ENCODE peak calls at places on chromosomes 13 and 19, in four cellular contexts. Z is MM.1S, J is BE2C, S is prostate gland. P is an unnamed sample. For H3K4me1, the result is how much of the 10 kb centered on the place peaks cover.

GRCh38 chr19:18239303-18239702 is 13.1 kb upstream of the PDE4C start:
- DNase-seq in J (no peak), S (no peak), Z (no peak), P (no peak)

GRCh38 chr19:3142292-3142670 is 6.4 kb downstream of the GNA15 start:
- DNase-seq in Z (no peak), J (no peak), S (no peak), P (no peak)

GRCh38 chr13:43026262-43026661 is 2.9 kb downstream of the DNAJC15 start:
- DNase-seq in S (no peak), J (no peak), Z (no peak), P (no peak)

GRCh38 chr13:77752512-77753069 is 55.1 kb downstream of the SLAIN1 start:
- DNase-seq in S (no peak), J (no peak), Z (no peak), P (no peak)

GRCh38 chr13:102707465-102707864 is 12.6 kb upstream of the METTL21C start:
- DNase-seq in Z (no peak), S (no peak), J (no peak), P (no peak)

GRCh38 chr19:4414800-4415251 is 12.4 kb downstream of the CHAF1A start:
- DNase-seq in Z (no peak), S (no peak), J (no peak), P (no peak)

GRCh38 chr13:72004236-72004635 is 137.2 kb upstream of the DACH1 start:
- DNase-seq in Z (no peak), S (no peak), J (no peak), P (no peak)

GRCh38 chr13:34698953-34699352 is 243.1 kb upstream of the NBEA start:
- DNase-seq in S (no peak), Z (no peak), J (no peak), P (no peak)

GRCh38 chr13:42549555-42549941 is 24.4 kb upstream of the TNFSF11 start:
- DNase-seq in J (no peak), S (no peak), Z (no peak), P (no peak)

GRCh38 chr13:113126265-113127150 is 3.9 kb downstream of the F10 start:
- DNase-seq in J (peak), S (no peak), Z (no peak), P (no peak)

GRCh38 chr13:113405481-113406300 is 41.8 kb upstream of the GRTP1 start:
- DNase-seq in S (no peak), Z (no peak), J (no peak), P (no peak)

GRCh38 chr13:92074658-92075057 is 676.2 kb downstream of the GPC5 start:
- DNase-seq in Z (peak), S (no peak), J (peak), P (peak)

GRCh38 chr13:114142640-114143490 is 10.4 kb upstream of the RASA3 start:
- DNase-seq in S (peak), J (no peak), Z (no peak), P (peak)

GRCh38 chr13:34254366-34254765 is 436.4 kb downstream of the RFC3 start:
- DNase-seq in J (no peak), Z (no peak), S (no peak), P (no peak)

GRCh38 chr13:112974676-112975075 is 5.7 kb downstream of the MCF2L start:
- DNase-seq in Z (no peak), J (no peak), S (no peak), P (no peak)

GRCh38 chr13:113110852-113111315 is 5.3 kb downstream of the F7 start:
- DNase-seq in S (no peak), Z (no peak), J (peak), P (no peak)

GRCh38 chr13:60018536-60018935 is 145.2 kb downstream of the DIAPH3 start:
- DNase-seq in S (no peak), J (no peak), Z (no peak), P (no peak)

DNA sequence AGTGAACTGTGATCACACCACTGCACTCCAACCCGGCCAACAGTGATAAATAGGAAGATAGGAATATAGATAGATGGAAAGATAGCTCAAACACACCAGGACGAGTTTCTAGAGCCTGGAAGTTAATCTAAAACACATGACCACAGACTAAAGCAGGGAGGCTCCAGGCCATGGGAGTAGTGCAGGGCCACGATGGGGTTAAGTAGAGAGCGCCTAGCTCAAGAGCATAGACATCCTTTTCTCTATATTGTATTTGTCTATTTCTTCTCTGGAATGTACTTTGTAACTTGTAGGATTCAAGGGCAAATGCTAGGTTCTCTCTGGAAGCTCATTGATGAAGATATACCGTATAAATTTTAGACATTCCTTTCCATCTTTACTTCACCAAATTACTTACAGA is 69.6 kb downstream of the ZAR1L start:
- DNase-seq in Z (no peak), S (no peak), J (no peak), P (no peak)
- TF ChIP-seq CTCF in Z (no peak), S (no peak), J (no peak), P (no peak)

GRCh38 chr13:46577656-46578589 is 25.0 kb downstream of the LRCH1 start:
- DNase-seq in J (no peak), S (no peak), Z (no peak), P (no peak)
- H3K4me1 ChIP-seq in J (under half), S (under half), Z (under half), P (under half)

DNA sequence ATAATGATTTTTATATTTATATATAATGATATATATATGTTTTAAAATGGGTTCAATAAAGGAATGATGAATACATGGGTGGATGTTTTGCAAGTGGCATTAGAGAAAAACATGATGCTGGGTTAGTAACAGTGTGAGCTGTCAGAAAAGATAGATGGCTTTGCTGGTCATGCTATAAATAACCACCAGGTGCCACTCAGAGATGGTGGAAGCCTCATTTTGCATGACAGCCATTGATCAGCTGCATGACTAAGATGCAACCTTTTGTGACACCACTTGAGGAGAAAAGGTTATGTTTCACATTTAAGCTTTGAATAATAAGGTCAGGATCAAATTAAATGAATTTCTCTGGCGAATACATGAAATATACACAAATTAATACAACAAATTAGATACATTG is 737.7 kb downstream of the PCDH9 start:
- DNase-seq in J (peak), Z (peak), S (no peak), P (no peak)
- TF ChIP-seq CTCF in J (peak), Z (peak), S (no peak), P (no peak)

DNA sequence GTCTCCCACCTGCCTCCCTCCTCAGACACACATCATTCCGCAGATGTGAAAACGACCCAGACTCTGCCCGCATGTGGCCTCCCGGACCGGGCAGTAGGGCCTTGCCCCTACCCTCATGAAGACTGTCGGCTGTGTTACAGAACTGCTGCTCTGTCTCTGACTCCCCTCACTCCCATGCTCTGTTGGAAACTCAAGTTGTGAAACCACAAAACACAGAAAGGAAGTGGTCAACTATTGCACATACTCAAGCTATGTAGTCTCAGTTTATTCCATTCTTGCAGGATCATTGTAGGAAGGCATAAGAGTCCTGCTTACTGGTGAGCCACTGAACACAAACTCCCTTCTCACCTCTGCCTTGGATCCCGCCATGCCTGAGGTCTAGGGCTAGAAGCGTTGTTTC is 129.6 kb downstream of the DLEU7 start:
- DNase-seq in S (no peak), Z (no peak), J (no peak), P (peak)
- H3K4me1 ChIP-seq in S (under half), Z (under half), J (under half), P (under half)

GRCh38 chr19:10207026-10207425 is 12.3 kb upstream of the DNMT1 start:
- DNase-seq in S (no peak), J (no peak), Z (no peak), P (no peak)
- TF ChIP-seq CTCF in S (no peak), J (no peak), Z (no peak), P (no peak)

GRCh38 chr19:56927294-56927693 is 86.8 kb upstream of the PEG3 start:
- DNase-seq in S (no peak), J (no peak), Z (no peak), P (no peak)
- H3K4me1 ChIP-seq in S (under half), J (under half), Z (under half), P (under half)

GRCh38 chr19:38564981-38565685 is 52.6 kb downstream of the MAP4K1 start:
- DNase-seq in Z (no peak), S (no peak), J (peak), P (no peak)
- TF ChIP-seq CTCF in Z (no peak), S (no peak), J (no peak), P (no peak)

GRCh38 chr19:12786149-12786870 is 5.0 kb upstream of the JUNB start:
- DNase-seq in J (no peak), S (peak), Z (no peak), P (peak)

GRCh38 chr19:12786950-12787349 is 4.3 kb upstream of the JUNB start:
- DNase-seq in S (no peak), J (no peak), Z (no peak), P (no peak)

GRCh38 chr19:12784394-12784870 is 6.9 kb upstream of the JUNB start:
- DNase-seq in Z (no peak), S (no peak), J (no peak), P (no peak)

GRCh38 chr19:12784871-12785430 is 6.3 kb upstream of the JUNB start:
- DNase-seq in J (peak), Z (no peak), S (peak), P (no peak)

GRCh38 chr19:12785431-12786011 is 5.8 kb upstream of the JUNB start:
- DNase-seq in Z (no peak), S (no peak), J (no peak), P (no peak)
- H3K4me1 ChIP-seq in Z (under half), S (half or more), J (under half), P (half or more)